ENCODE peak calls at places on chromosomes 12 and 14, in five cellular contexts. J is H1, Y is HCT116, G is HepG2, Q is GM12878. R is an unnamed sample.
A peak's percentile ranks its signal among the peaks of the same experiment; 100 is the strongest.

GRCh38 chr12:116861331-116861730 is 19.9 kb downstream of the HRK start:
- DNase-seq in Y (no peak), Q (peak; percentile 43), J (no peak), G (no peak), R (no peak)

GRCh38 chr12:101783150-101783549 is 43.9 kb upstream of the SYCP3 start:
- DNase-seq in G (no peak), Y (no peak), Q (no peak), J (no peak), R (peak; percentile 5)

GRCh38 chr12:89470741-89471504 is 53.7 kb downstream of the GALNT4 start:
- DNase-seq in Y (peak; percentile 42), Q (no peak), J (no peak), G (peak; percentile 58), R (peak; percentile 73)

GRCh38 chr12:94150483-94151225 is 2.3 kb downstream of the PLXNC1 start:
- DNase-seq in J (no peak), Y (no peak), G (no peak), Q (no peak), R (no peak)

GRCh38 chr12:105110851-105111250 is 3.3 kb downstream of the WASHC4 start:
- DNase-seq in G (no peak), J (no peak), Y (no peak), Q (no peak), R (no peak)

GRCh38 chr12:4037747-4038312 is 164.6 kb upstream of the PARP11 start:
- DNase-seq in J (no peak), Q (no peak), Y (no peak), G (peak; percentile 44), R (peak; percentile 15)

GRCh38 chr12:1758887-1759286 is 61.5 kb upstream of the LRTM2 start:
- DNase-seq in Q (no peak), J (no peak), Y (no peak), G (peak; percentile 75), R (no peak)

GRCh38 chr14:74569826-74570591 is 42.0 kb downstream of the LTBP2 start:
- DNase-seq in Y (no peak), Q (no peak), G (peak; percentile 12), J (no peak), R (no peak)

GRCh38 chr12:13206560-13206897 is 10.0 kb downstream of the EMP1 start:
- DNase-seq in Y (no peak), G (no peak), Q (no peak), J (no peak), R (no peak)

GRCh38 chr12:8644345-8645248 is 18.0 kb downstream of the MFAP5 start:
- DNase-seq in G (no peak), J (no peak), Q (peak; percentile 90), Y (no peak), R (no peak)

GRCh38 chr12:51818567-51819300 is 29.8 kb downstream of the FIGNL2 start:
- DNase-seq in Y (no peak), J (no peak), Q (no peak), G (no peak), R (no peak)

GRCh38 chr14:105384605-105385321 is 13.6 kb upstream of the TEX22 start:
- DNase-seq in J (no peak), Q (no peak), Y (no peak), G (no peak), R (no peak)

GRCh38 chr12:58341791-58342190 is 400.4 kb downstream of the ATP23 start:
- DNase-seq in G (no peak), Y (no peak), J (no peak), Q (no peak), R (no peak)

GRCh38 chr12:72134934-72135333 is 137.2 kb upstream of the TRHDE start:
- DNase-seq in J (no peak), Q (no peak), Y (no peak), G (no peak), R (no peak)

GRCh38 chr14:104898195-104898558 is 26.5 kb upstream of the PLD4 start:
- DNase-seq in G (no peak), Y (no peak), Q (no peak), J (no peak), R (no peak)

GRCh38 chr12:5497329-5498058 is 65.6 kb downstream of the NTF3 start:
- DNase-seq in G (peak; percentile 9), Y (no peak), Q (no peak), J (no peak), R (no peak)

GRCh38 chr12:12172106-12172511 is 94.7 kb downstream of the LRP6 start:
- DNase-seq in G (no peak), Y (no peak), J (no peak), Q (peak; percentile 90), R (no peak)

GRCh38 chr12:89353823-89354629 is 1.7 kb upstream of the DUSP6 start:
- DNase-seq in G (peak; percentile 85), Y (peak; percentile 73), Q (no peak), J (peak; percentile 91), R (peak; percentile 97)

GRCh38 chr14:96096639-96097610 is 57.8 kb downstream of the C14orf132 start:
- DNase-seq in G (no peak), Y (no peak), Q (no peak), J (no peak), R (no peak)

GRCh38 chr14:55688566-55688965 is 108.6 kb downstream of the KTN1 start:
- DNase-seq in Q (no peak), Y (no peak), G (no peak), J (no peak), R (no peak)

GRCh38 chr14:97723834-97724770 is 926.9 kb downstream of the VRK1 start:
- DNase-seq in J (no peak), G (no peak), Q (no peak), Y (no peak), R (peak; percentile 38)

GRCh38 chr12:109275173-109275572 is 33.9 kb downstream of the FOXN4 start:
- DNase-seq in Y (no peak), G (no peak), J (no peak), Q (no peak), R (no peak)

GRCh38 chr14:103391048-103391447 is 5.8 kb downstream of the MARK3 start:
- DNase-seq in Y (peak; percentile 48), J (no peak), G (peak; percentile 44), Q (no peak), R (peak; percentile 41)

GRCh38 chr14:50117456-50117855 is 1.1 kb upstream of the VCPKMT start:
- DNase-seq in Q (no peak), J (no peak), Y (no peak), G (no peak), R (no peak)

GRCh38 chr14:68379510-68380303 is 413.2 kb downstream of the ZFP36L1 start:
- DNase-seq in G (no peak), Y (no peak), J (no peak), Q (no peak), R (no peak)

GRCh38 chr12:77845831-77846230 is 15.1 kb downstream of the NAV3 start:
- DNase-seq in Q (no peak), J (no peak), Y (no peak), G (no peak), R (no peak)

GRCh38 chr14:100838493-100839440 is 12.8 kb downstream of the MEG3 start:
- DNase-seq in G (no peak), J (no peak), Q (no peak), Y (no peak), R (no peak)

GRCh38 chr12:80490329-80490728 is 46.3 kb downstream of the PTPRQ start:
- DNase-seq in Y (no peak), Q (no peak), G (no peak), J (no peak), R (peak; percentile 29)

GRCh38 chr14:96246535-96246839 is 9.5 kb upstream of the BDKRB1 start:
- DNase-seq in G (no peak), Y (no peak), J (no peak), Q (no peak), R (no peak)

GRCh38 chr14:66140213-66140918 is 345.8 kb upstream of the CCDC196 start:
- DNase-seq in Y (no peak), G (no peak), J (no peak), Q (peak; percentile 30), R (no peak)

GRCh38 chr12:131941987-131942341 is 7.8 kb upstream of the EP400 start:
- DNase-seq in G (no peak), J (no peak), Q (no peak), Y (no peak), R (no peak)

GRCh38 chr14:69043598-69044267 is 64.6 kb upstream of the ACTN1 start:
- DNase-seq in Q (no peak), J (no peak), Y (no peak), G (no peak), R (no peak)

GRCh38 chr12:25689996-25690501 is 137.0 kb upstream of the LMNTD1 start:
- DNase-seq in Y (no peak), G (no peak), J (no peak), Q (no peak), R (no peak)

GRCh38 chr14:104819361-104819771 is 18.5 kb downstream of the ZBTB42 start:
- DNase-seq in Y (no peak), J (no peak), G (no peak), Q (no peak), R (no peak)

GRCh38 chr12:131694116-131694838 is 16.6 kb upstream of the SFSWAP start:
- DNase-seq in J (peak; percentile 34), G (no peak), Y (no peak), Q (no peak), R (no peak)

DNA sequence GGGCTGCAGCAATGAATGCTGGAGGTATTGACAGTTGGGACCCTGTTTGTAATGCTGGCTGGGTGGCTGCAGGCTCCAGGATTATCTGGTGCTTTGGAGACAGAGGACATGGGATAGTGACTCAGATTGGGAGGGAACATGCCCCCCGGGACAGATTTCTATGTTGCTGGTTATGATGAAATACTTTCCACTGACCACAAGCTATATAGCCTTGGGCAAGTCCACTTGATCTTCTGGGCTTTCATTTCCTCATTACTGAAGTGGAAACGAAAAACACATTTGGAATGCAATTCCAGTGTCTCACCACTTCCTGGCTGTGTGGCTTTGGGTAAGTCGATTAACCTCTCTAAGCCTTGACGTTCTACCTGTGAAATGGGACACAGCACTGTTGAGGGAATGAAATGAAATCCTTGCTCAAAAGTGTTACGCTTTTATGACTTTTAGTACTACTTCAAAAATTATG is 6.3 kb upstream of the TPCN1 start:
- DNase-seq in Y (peak; percentile 93), J (no peak), Q (peak; percentile 80), G (peak; percentile 81), R (peak; percentile 92)
- TF ChIP-seq JUND in Y (peak; percentile 95), J (no peak), Q (peak; percentile 47), G (no peak), R (no peak)

GRCh38 chr12:125100551-125101434 is 35.6 kb downstream of the AACS start:
- DNase-seq in G (peak; percentile 81), J (no peak), Q (no peak), Y (no peak), R (no peak)
- TF ChIP-seq JUND in G (no peak), J (no peak), Q (no peak), Y (no peak), R (no peak)

GRCh38 chr14:99213101-99213500 is 58.9 kb downstream of the BCL11B start:
- DNase-seq in Y (no peak), Q (no peak), G (no peak), J (no peak), R (no peak)
- TF ChIP-seq JUND in Y (no peak), Q (no peak), G (no peak), J (no peak), R (no peak)

GRCh38 chr12:111303531-111303930 is 65.4 kb downstream of the PHETA1 start:
- DNase-seq in G (no peak), Q (no peak), Y (no peak), J (no peak), R (no peak)

GRCh38 chr12:111310076-111310870 is 58.6 kb downstream of the PHETA1 start:
- DNase-seq in G (no peak), Y (no peak), Q (no peak), J (no peak), R (no peak)

GRCh38 chr12:111309584-111309983 is 59.3 kb downstream of the PHETA1 start:
- DNase-seq in Y (no peak), J (no peak), Q (no peak), G (no peak), R (no peak)

GRCh38 chr12:111308473-111308872 is 60.4 kb downstream of the PHETA1 start:
- DNase-seq in J (no peak), Q (no peak), G (no peak), Y (no peak), R (no peak)

GRCh38 chr12:111304642-111305071 is 64.2 kb downstream of the PHETA1 start:
- DNase-seq in Q (no peak), G (no peak), J (peak; percentile 92), Y (peak; percentile 52), R (no peak)
- TF ChIP-seq JUND in Q (no peak), G (no peak), J (no peak), Y (no peak), R (no peak)

R was measured in T47D.